ENCODE peak calls at places on chromosomes 5 and 9, in five cellular contexts. U, D, X, G and M are unnamed samples.

GRCh38 chr9:34518896-34519295 is 3.9 kb downstream of the ENHO start:
- DNase-seq in X (no peak), G (no peak), U (no peak), D (no peak), M (peak; percentile 2)

GRCh38 chr5:140039561-140039960 is 3.5 kb downstream of the NRG2 start:
- DNase-seq in G (no peak), X (no peak), D (no peak), U (peak; percentile 24), M (no peak)

GRCh38 chr5:171481791-171482536 is 62.5 kb downstream of the FGF18 start:
- DNase-seq in D (no peak), U (no peak), G (no peak), X (no peak), M (no peak)

GRCh38 chr9:127570533-127571111 is 41.5 kb upstream of the STXBP1 start:
- DNase-seq in G (no peak), U (no peak), D (no peak), X (no peak), M (no peak)

GRCh38 chr9:112180387-112180881 is 5.3 kb upstream of the SUSD1 start:
- DNase-seq in U (peak; percentile 34), X (no peak), G (no peak), D (no peak), M (no peak)

GRCh38 chr5:10283927-10284635 is 23.6 kb downstream of the CMBL start:
- DNase-seq in U (peak; percentile 74), D (peak; percentile 95), G (peak; percentile 42), X (peak; percentile 86), M (peak; percentile 94)

GRCh38 chr5:137370096-137370495 is 129.0 kb downstream of the SPOCK1 start:
- DNase-seq in X (no peak), D (no peak), G (no peak), U (no peak), M (no peak)

GRCh38 chr5:168766038-168766700 is 187.0 kb upstream of the PANK3 start:
- DNase-seq in X (no peak), D (no peak), G (no peak), U (no peak), M (no peak)

GRCh38 chr5:74990194-74990593 is 62.2 kb downstream of the GCNT4 start:
- DNase-seq in D (no peak), G (no peak), U (no peak), X (no peak), M (no peak)

GRCh38 chr5:1140188-1140817 is 28.4 kb upstream of the SLC12A7 start:
- DNase-seq in U (peak; percentile 59), X (peak; percentile 89), D (peak; percentile 92), G (peak; percentile 34), M (peak; percentile 87)

GRCh38 chr5:54719384-54720306 is 202.1 kb downstream of the SNX18 start:
- DNase-seq in D (no peak), U (peak; percentile 62), X (no peak), G (no peak), M (peak; percentile 8)

GRCh38 chr5:74622122-74622521 is 18.4 kb downstream of the ENC1 start:
- DNase-seq in G (no peak), X (no peak), D (no peak), U (no peak), M (no peak)

DNA sequence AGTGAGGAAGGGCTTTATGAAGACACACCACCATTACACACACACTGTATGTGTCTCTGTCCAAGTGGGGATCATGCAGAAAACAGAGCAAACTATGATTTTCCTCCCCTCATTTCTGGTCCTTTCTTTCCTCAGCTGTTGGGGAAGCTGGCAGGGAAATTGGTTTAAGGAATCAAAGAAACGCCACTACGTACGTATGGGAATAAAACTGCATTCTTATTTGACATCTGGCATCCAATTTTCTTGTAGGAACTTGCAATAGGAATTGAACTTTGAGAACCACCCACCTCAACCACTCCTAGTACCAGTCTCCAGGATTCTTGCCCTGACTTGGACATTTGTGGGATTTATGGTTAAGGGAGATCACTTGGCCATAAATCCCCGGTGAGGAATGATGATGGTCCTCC is 125.8 kb downstream of the PDE4D start:
- DNase-seq in D (no peak), X (no peak), U (peak; percentile 32), G (no peak), M (no peak)
- H3K27ac ChIP-seq in D (peak overlapping the region; percentile 41), X (peak overlapping the region; percentile 45), U (no peak overlapping the region), G (no peak overlapping the region), M (no peak overlapping the region)

DNA sequence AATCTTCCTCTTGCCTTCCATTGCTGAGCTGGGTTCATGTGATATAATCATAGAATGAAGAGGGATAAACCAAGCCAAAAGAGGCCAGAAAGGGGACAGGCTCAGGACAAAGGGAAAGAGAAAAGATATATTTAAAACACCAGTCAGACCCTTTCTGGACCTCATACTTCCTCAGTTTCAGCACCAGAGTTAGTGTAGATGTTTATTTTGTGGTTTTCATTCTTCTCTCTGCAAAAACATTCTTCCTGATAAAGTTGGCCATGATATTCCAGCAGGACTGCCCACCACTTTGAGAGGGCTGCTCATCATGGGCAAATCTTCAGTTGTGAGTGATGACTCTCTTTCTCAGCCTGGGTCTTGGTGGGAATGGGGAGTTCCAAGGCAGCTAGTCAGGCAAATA is 256.9 kb upstream of the CD180 start:
- DNase-seq in U (peak; percentile 77), D (no peak), G (no peak), X (no peak), M (no peak)
- H3K27ac ChIP-seq in U (no peak overlapping the region), D (peak overlapping the region; percentile 7), G (no peak overlapping the region), X (no peak overlapping the region), M (no peak overlapping the region)

GRCh38 chr5:82534891-82535395 is 256.8 kb upstream of the RPS23 start:
- DNase-seq in U (no peak), G (no peak), X (no peak), D (no peak), M (no peak)

GRCh38 chr5:82540301-82540700 is 262.1 kb upstream of the RPS23 start:
- DNase-seq in G (no peak), D (no peak), U (no peak), X (no peak), M (no peak)

GRCh38 chr5:82537646-82538306 is 259.6 kb upstream of the RPS23 start:
- DNase-seq in G (no peak), D (no peak), U (no peak), X (no peak), M (no peak)

GRCh38 chr5:82544004-82544403 is 265.9 kb upstream of the RPS23 start:
- DNase-seq in U (no peak), D (no peak), X (no peak), G (no peak), M (no peak)

DNA sequence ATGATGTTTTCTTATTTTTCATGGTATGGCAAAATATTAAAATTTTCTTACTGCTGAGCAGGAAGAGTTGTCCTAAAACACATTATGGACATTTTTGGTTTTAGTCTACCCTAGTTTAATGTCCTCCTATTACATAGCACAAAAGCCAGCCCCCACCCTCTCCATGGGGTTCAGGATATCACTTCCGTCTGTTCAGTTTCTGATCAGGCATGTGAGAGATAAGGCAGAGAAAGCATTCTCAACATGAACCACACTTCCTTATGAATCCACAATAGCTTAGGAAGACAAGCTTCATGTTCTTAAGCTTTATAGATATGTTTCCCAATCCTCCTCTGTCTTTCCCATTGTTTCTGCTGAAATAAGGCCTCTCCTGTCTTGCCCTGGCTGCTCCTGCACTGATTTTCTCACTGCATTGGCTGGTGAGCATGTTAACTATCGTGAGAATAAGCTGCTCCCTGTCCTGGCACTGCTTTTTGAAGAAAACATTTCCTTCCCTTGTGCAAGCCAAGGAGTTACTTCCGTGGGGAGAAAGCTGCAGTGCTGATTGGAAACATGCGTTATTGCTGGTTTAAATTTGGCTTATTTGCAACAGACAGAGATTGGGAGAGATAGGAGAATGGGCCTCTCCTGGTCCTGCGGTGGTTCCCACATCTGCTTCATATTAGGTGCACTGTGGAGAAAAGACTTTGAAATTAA is 260.3 kb upstream of the RPS23 start:
- DNase-seq in U (no peak), D (no peak), X (no peak), G (no peak), M (no peak)
- H3K27ac ChIP-seq in U (no peak overlapping the region), D (no peak overlapping the region), X (peak overlapping the region; percentile 9), G (no peak overlapping the region), M (no peak overlapping the region)

GRCh38 chr5:61931236-61931635 is 374.8 kb upstream of the KIF2A start:
- DNase-seq in U (peak; percentile 2), G (no peak), D (no peak), X (no peak), M (no peak)
- H3K27ac ChIP-seq in U (no peak overlapping the region), G (no peak overlapping the region), D (no peak overlapping the region), X (no peak overlapping the region), M (no peak overlapping the region)

GRCh38 chr5:18037718-18038117 is 403.5 kb downstream of the TAF11L14 start:
- DNase-seq in D (no peak), X (no peak), U (no peak), G (no peak), M (no peak)

GRCh38 chr5:18032744-18033143 is 398.5 kb downstream of the TAF11L14 start:
- DNase-seq in X (no peak), D (no peak), G (no peak), U (no peak), M (no peak)
- H3K27ac ChIP-seq in X (no peak overlapping the region), D (no peak overlapping the region), G (no peak overlapping the region), U (no peak overlapping the region), M (no peak overlapping the region)

GRCh38 chr5:147427784-147428401 is 82.0 kb downstream of the DPYSL3 start:
- DNase-seq in X (no peak), G (no peak), U (no peak), D (no peak), M (no peak)
- H3K27ac ChIP-seq in X (peak overlapping the region; percentile 22), G (no peak overlapping the region), U (no peak overlapping the region), D (no peak overlapping the region), M (peak overlapping the region; percentile 7)

DNA sequence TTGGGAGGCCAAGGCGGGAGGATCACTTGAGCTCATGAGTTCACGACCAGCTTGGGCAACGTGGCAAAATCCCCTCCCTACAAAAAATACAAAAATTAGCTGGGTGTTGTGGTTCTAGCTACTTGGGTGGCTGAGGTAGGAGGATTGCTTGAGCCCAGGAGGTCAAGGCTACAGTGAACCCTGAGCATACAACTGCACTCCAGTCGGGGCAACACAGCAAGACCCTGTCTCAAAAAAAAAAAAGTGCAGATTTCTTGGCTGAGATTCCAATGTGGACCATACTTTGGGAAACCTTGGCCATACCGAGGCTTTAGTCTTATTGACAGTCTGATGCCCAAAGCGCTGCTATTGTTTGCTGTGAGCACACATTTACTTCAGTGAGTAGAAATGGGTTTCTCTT is 113.6 kb upstream of the CLINT1 start:
- DNase-seq in D (no peak), U (no peak), G (no peak), X (no peak), M (no peak)
- H3K27ac ChIP-seq in D (no peak overlapping the region), U (no peak overlapping the region), G (no peak overlapping the region), X (no peak overlapping the region), M (no peak overlapping the region)